ENCODE peak calls at places on chromosomes 2 and 18, in six cellular contexts. L is K562, Z is GM12892, K is HepG2, W is GM12878, Y is H1. M is an unnamed sample.

GRCh38 chr2:37523861-37524362 is 147.5 kb downstream of the CDC42EP3 start:
- DNase-seq in W (no peak), L (no peak), K (no peak), Z (no peak), Y (no peak), M (no peak)

GRCh38 chr2:1521191-1521877 is 108.1 kb downstream of the TPO start:
- DNase-seq in Z (no peak), Y (no peak), L (no peak), W (no peak), K (no peak), M (no peak)

GRCh38 chr2:46697830-46698323 is 217.7 kb downstream of the MCFD2 start:
- DNase-seq in Y (no peak), W (no peak), K (peak; percentile 84), L (no peak), Z (no peak), M (no peak)

GRCh38 chr18:28905509-28905908 is 728.6 kb upstream of the CDH2 start:
- DNase-seq in W (no peak), Y (no peak), K (no peak), Z (no peak), L (no peak), M (no peak)

GRCh38 chr2:106825161-106825560 is 60.8 kb downstream of the ST6GAL2 start:
- DNase-seq in L (no peak), K (no peak), Y (no peak), W (no peak), Z (no peak), M (no peak)

GRCh38 chr2:226115832-226116200 is 683.8 kb downstream of the IRS1 start:
- DNase-seq in K (no peak), Y (no peak), Z (no peak), W (no peak), L (no peak), M (no peak)

GRCh38 chr2:69103495-69103894 is 90.5 kb downstream of the ANTXR1 start:
- DNase-seq in L (no peak), Y (no peak), W (no peak), K (no peak), Z (no peak), M (no peak)

GRCh38 chr18:26435415-26436095 is 112.8 kb downstream of the KCTD1 start:
- DNase-seq in Z (no peak), Y (no peak), W (no peak), K (no peak), L (no peak), M (no peak)

GRCh38 chr2:30880516-30880915 is 73.3 kb upstream of the CAPN13 start:
- DNase-seq in W (no peak), K (no peak), L (no peak), Z (no peak), Y (no peak), M (no peak)

GRCh38 chr2:127313359-127313758 is 19.4 kb upstream of the ERCC3 start:
- DNase-seq in W (peak; percentile 57), K (no peak), Y (no peak), L (no peak), Z (peak; percentile 14), M (no peak)

GRCh38 chr2:170714156-170715061 is 728 bp upstream of the SP5 start:
- DNase-seq in W (no peak), K (no peak), Y (no peak), Z (peak; percentile 26), L (peak; percentile 97), M (peak; percentile 29)

GRCh38 chr2:58483307-58483706 is 242.2 kb upstream of the FANCL start:
- DNase-seq in Y (no peak), K (no peak), Z (no peak), W (no peak), L (no peak), M (no peak)

GRCh38 chr2:174005801-174006419 is 40.7 kb upstream of the SP3 start:
- DNase-seq in W (no peak), Z (no peak), L (no peak), K (no peak), Y (no peak), M (no peak)

GRCh38 chr2:15732341-15733077 is 140.8 kb downstream of the DDX1 start:
- DNase-seq in W (peak; percentile 38), L (no peak), K (no peak), Y (no peak), Z (peak; percentile 48), M (peak; percentile 34)

GRCh38 chr2:177165731-177166711 is 46.6 kb upstream of the HNRNPA3 start:
- DNase-seq in Y (no peak), Z (no peak), W (peak; percentile 81), K (peak; percentile 91), L (no peak), M (no peak)

DNA sequence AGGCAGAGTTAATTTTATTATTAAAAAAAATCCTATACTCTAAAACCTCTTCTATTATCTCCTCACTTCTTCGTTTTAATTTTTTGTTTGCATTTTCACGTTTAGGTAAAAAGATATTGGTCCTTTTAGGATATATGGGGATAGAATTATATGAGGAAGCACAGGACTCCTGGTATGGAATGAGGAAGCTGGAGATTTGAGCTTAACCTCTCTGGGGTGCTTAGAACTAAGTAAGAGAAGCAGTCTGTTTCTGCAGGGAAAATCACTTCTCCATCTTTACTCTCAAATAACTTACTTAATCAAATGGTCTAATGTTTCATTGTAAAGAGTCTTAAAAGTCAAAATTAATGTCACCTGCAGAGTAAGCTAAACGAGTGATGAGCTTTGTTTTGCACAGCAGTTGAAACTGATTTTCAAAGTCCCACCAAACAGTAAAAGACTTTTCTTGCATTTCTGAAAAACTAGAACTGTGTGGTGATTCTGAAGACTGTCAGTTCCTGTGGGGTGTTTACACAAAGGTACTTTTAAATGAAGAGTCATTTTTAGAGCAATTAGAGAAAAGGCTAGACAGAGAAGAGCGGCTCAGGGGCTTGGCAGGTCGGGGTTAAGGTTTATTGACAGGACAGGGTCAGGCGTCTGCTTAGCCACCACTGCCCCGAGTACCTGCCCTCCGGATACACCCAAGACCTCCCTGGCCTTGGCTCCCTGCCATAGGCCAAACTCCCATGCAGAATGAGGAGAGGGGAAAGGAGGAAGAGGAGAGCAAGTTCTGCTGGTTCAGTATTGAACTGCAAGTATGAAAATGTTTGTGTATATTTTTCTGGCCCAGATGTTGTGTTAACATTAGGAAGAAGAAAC is 21.6 kb downstream of the METAP1D start:
- DNase-seq in L (no peak), Y (no peak), Z (no peak), K (peak; percentile 78), W (no peak), M (no peak)
- TF ChIP-seq TAF1 in L (no peak), Y (no peak), Z (no peak), K (no peak), W (no peak), M (no peak)

DNA sequence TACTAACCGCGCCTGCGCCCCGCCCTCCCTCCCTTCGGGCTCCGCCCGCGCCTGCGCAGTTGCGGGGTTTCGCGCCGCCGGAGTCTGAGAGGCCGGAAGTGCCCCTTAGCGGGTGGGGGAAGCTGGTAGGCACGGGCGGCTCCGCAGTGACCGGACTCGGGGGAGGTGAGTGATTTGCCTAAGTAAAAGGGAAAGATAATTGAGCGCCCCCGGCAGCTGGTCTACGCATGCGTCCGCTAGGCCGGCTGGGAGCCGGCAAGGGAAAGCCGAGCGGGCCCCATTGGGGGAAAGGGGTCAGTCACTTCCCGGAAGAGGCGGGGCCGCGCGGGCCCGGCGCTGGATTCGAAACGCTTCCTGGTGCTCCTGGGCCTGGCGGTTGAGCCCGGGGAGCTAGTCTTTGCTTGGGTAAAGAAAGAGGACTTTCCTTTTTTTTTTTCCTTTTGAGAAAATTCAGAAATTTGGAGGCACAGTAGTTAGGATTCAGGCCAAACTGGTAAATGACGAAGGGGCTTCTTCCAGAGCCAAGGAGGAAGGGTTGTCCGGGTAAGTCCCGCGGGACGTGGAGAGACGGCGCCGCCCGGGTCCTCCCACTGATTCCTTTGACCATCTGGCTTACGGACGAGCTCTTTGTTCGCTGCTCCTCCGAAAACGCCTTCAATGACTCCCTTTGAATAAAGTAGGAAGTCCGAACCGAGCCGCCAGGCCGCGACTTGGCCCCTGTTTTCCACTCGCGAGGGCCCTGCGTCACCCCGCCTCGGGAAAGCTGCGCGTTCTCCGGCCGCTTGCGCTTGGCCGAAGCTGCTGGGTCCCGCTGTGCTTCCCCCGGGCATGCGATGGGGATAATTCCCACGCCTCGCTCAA is at the start of the genes GEN1 and SMC6:
- DNase-seq in W (peak; percentile 83), L (peak; percentile 96), Y (peak; percentile 97), K (peak; percentile 92), Z (peak; percentile 79), M (peak; percentile 78)
- TF ChIP-seq POLR2A in W (no peak), L (peak; percentile 73), Y (peak; percentile 42), K (peak; percentile 45), Z (no peak), M (peak; percentile 22)

DNA sequence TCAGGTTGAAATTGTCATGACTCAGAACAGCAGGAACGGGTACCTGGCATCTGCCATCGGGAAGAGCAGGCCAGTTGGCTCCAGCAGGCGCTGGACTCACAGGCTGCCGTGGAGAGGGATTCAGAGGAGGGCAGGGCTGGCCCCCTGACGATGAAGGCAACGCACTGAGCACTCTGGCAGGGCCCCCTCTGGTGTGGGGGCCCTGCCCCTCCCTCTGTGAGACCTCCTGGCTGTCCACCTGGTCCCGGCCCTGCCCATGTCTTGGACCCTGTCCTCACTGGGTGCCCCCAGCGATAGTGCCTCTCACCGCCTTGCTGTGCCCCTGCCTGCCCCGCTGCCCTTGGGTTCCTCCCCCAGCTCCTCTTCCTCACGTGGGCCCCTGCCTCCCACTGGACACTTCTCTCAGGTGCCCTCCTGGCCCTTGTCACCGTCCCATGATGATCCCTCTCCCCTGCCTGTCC is 23.3 kb upstream of the ALLC start:
- DNase-seq in K (no peak), Y (no peak), W (no peak), L (no peak), Z (no peak), M (no peak)
- TF ChIP-seq TAF1 in K (no peak), Y (no peak), W (no peak), L (no peak), Z (no peak), M (no peak)

DNA sequence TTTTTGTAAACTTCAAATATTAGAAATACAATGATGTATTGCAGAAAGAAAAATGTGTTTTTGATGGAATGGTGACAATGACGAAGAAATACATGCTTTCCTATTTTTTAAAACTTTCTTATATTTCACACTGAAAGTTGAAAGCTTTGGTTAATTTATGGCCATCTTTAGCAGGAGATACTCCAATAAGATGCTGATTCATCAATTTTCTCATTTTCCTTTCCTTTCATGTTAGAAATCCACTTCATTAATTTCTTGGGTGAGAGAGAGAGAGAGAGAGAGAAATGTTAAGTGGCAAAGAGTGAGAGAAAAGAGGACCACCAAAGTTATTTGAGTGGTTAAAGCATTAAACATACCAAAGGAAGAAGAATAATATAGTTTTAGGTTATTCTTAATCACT is 28.6 kb upstream of the MAP2 start:
- DNase-seq in Z (no peak), L (no peak), Y (no peak), K (no peak), W (no peak), M (no peak)
- TF ChIP-seq POLR2A in Z (no peak), L (no peak), Y (no peak), K (no peak), W (no peak), M (no peak)